ENCODE peak calls at places on chromosomes 1 and 21, in six cellular contexts. N is CD8-positive, alpha-beta memory T cell; E is prostate gland; U is HL-60; Z is SJCRH30; Q is epithelial cell of esophagus. R is an unnamed sample.

GRCh38 chr1:117970251-117970650 is 40.7 kb downstream of the WDR3 start:
- DNase-seq in Z (no peak), U (no peak), N (no peak), E (no peak), Q (no peak), R (no peak)

GRCh38 chr1:54624466-54625464 is 1.4 kb upstream of the FAM151A start:
- DNase-seq in E (no peak), Q (no peak), N (no peak), U (no peak), Z (no peak), R (no peak)

GRCh38 chr1:64745181-64745985 is 508 bp downstream of the RAVER2 start:
- DNase-seq in Z (peak), N (peak), Q (peak), E (peak), U (no peak), R (no peak)

GRCh38 chr1:80779278-80779677 is 1021.5 kb upstream of the ADGRL2 start:
- DNase-seq in E (no peak), Q (no peak), U (no peak), Z (no peak), N (no peak), R (no peak)

GRCh38 chr1:84427520-84428188 is 29.4 kb downstream of the DNASE2B start:
- DNase-seq in Q (peak), Z (no peak), E (no peak), N (no peak), U (no peak), R (no peak)

GRCh38 chr1:33814166-33814565 is 49.7 kb upstream of the HMGB4 start:
- DNase-seq in N (no peak), Q (no peak), U (no peak), Z (no peak), E (no peak), R (no peak)

GRCh38 chr1:202285908-202286307 is 55.8 kb downstream of the UBE2T start:
- DNase-seq in Z (no peak), E (no peak), Q (no peak), N (no peak), U (no peak), R (no peak)

GRCh38 chr1:5620997-5621396 is 371.2 kb downstream of the NPHP4 start:
- DNase-seq in E (no peak), U (no peak), Z (peak), N (no peak), Q (peak), R (peak)

GRCh38 chr1:117826551-117827078 is 102.8 kb downstream of the GDAP2 start:
- DNase-seq in Z (peak), Q (peak), U (no peak), E (no peak), N (no peak), R (no peak)

GRCh38 chr1:71828431-71829012 is 453.8 kb downstream of the NEGR1 start:
- DNase-seq in Z (no peak), E (no peak), N (no peak), U (no peak), Q (no peak), R (no peak)

GRCh38 chr1:65230741-65231439 is 78.5 kb upstream of the DNAJC6 start:
- DNase-seq in U (no peak), Q (no peak), N (no peak), Z (no peak), E (no peak), R (no peak)

GRCh38 chr1:39342776-39343175 is 138.3 kb downstream of the MACF1 start:
- DNase-seq in E (no peak), U (no peak), Z (no peak), Q (no peak), N (no peak), R (no peak)

GRCh38 chr1:174204697-174205308 is 45.5 kb downstream of the RABGAP1L start:
- DNase-seq in Z (no peak), N (peak), U (no peak), Q (no peak), E (no peak), R (no peak)

GRCh38 chr1:209150114-209150513 is 433.4 kb upstream of the CAMK1G start:
- DNase-seq in U (no peak), Z (peak), Q (peak), N (no peak), E (no peak), R (peak)

GRCh38 chr1:166489670-166490436 is 323.1 kb upstream of the FAM78B start:
- DNase-seq in U (peak), N (peak), Z (peak), Q (peak), E (no peak), R (peak)

GRCh38 chr1:156673387-156674121 is 3.7 kb downstream of the NES start:
- DNase-seq in Z (peak), U (no peak), E (no peak), N (no peak), Q (no peak), R (no peak)
- H3K4me3 ChIP-seq in Z (peak), U (no peak), E (no peak), N (no peak), Q (no peak), R (no peak)

GRCh38 chr1:224503161-224504118 is 68.8 kb upstream of the WDR26 start:
- DNase-seq in U (peak), N (no peak), E (peak), Z (peak), Q (peak), R (peak)
- H3K4me3 ChIP-seq in U (peak), N (no peak), E (no peak), Z (peak), Q (no peak), R (no peak)

GRCh38 chr1:41381691-41382530 is 20.7 kb downstream of the FOXO6 start:
- DNase-seq in Z (no peak), Q (peak), N (peak), E (no peak), U (no peak), R (no peak)

GRCh38 chr1:41382531-41383090 is 21.4 kb downstream of the FOXO6 start:
- DNase-seq in N (no peak), E (peak), Z (no peak), Q (no peak), U (no peak), R (no peak)

GRCh38 chr1:41384579-41384978 is 23.3 kb downstream of the FOXO6 start:
- DNase-seq in U (no peak), Q (no peak), N (no peak), E (no peak), Z (no peak), R (no peak)

GRCh38 chr1:41380979-41381690 is 19.9 kb downstream of the FOXO6 start:
- DNase-seq in Q (no peak), E (no peak), Z (peak), N (no peak), U (no peak), R (no peak)

GRCh38 chr1:41383094-41383852 is 22.0 kb downstream of the FOXO6 start:
- DNase-seq in N (no peak), E (no peak), Z (no peak), U (no peak), Q (peak), R (no peak)
- H3K4me3 ChIP-seq in N (no peak), E (peak), Z (no peak), U (no peak), Q (no peak), R (no peak)

DNA sequence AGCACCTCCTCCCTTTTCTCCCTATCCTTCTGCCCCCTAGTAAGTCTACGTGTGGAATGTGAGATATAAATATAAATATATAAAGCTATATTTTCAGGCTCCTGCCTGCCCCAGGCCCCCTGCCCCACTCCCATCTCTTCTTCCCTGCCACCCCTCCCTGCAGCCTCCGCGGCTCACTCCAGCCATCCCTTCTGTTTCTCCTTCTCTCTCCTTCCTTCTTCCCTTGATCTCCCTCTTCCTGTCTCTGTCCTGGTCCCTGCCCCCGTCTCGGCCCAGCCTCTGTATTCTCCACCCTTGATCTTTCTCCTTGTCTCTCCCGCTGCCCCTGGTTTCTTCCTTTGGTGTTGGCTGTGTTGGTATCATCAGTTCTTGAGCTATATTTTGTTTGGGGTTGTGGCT is 23.2 kb downstream of the DMBX1 start:
- DNase-seq in E (no peak), Z (no peak), U (no peak), N (no peak), Q (no peak), R (no peak)
- H3K4me3 ChIP-seq in E (no peak), Z (no peak), U (no peak), N (no peak), Q (no peak), R (no peak)

DNA sequence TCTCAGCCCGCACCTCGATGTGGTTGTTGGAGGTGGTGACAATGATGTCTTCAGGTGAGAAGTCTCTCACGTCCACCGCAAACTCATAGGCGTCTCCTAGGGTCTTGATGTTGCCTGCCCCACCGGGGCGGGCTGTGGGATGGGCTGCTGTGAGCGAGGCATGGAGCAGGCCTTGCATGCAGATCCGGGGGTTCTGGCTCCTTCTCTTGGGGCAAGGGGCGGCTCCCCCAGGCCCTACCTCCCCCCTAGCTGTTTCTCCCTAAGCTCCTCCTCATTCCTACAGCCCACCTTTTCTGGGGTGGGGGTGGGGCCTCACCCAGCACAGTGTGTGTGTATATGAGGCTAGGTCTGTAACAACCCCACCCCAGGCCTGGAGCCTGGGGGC is 775 bp downstream of the HSPB7 start:
- DNase-seq in Q (no peak), U (no peak), E (no peak), N (no peak), Z (no peak), R (no peak)
- H3K4me3 ChIP-seq in Q (no peak), U (no peak), E (peak), N (no peak), Z (peak), R (no peak)

GRCh38 chr21:35051287-35051818 is 2.3 kb upstream of the RUNX1 start:
- DNase-seq in Q (peak), E (peak), U (peak), Z (peak), N (peak), R (peak)
- H3K4me3 ChIP-seq in Q (no peak), E (no peak), U (no peak), Z (no peak), N (peak), R (no peak)